ENCODE peak calls at places on chromosomes 16 and 17, in nine cellular contexts. B is fibroblast of lung; U is neural progenitor cell; P is CD8-positive, alpha-beta T cell; Z is trophoblast cell; D is cardiac muscle cell; I is uterus; R is GM23338; W is mesendoderm. C is an unnamed sample.

GRCh38 chr16:87375426-87376135 is 8.0 kb downstream of the FBXO31 start:
- DNase-seq in B (no peak), U (peak; percentile 1), P (no peak), Z (no peak), D (no peak), I (no peak), R (no peak), W (no peak), C (no peak)

GRCh38 chr16:69463876-69464275 is 39.5 kb downstream of the CYB5B start:
- DNase-seq in B (no peak), U (peak; percentile 31), P (no peak), Z (no peak), D (no peak), I (no peak), R (no peak), W (peak; percentile 40), C (no peak)

GRCh38 chr17:48894886-48895285 is 2.3 kb downstream of the ATP5MC1 start:
- DNase-seq in B (no peak), U (no peak), P (no peak), Z (no peak), D (no peak), I (no peak), R (no peak), W (no peak), C (no peak)

GRCh38 chr17:13365331-13365730 is 236.4 kb downstream of the HS3ST3A1 start:
- DNase-seq in B (peak; percentile 39), U (no peak), P (no peak), Z (no peak), D (no peak), I (no peak), R (no peak), W (no peak), C (no peak)

GRCh38 chr16:85270365-85270764 is 158.1 kb upstream of the CIBAR2 start:
- DNase-seq in B (no peak), U (no peak), P (no peak), Z (no peak), D (no peak), I (no peak), R (no peak), W (no peak), C (no peak)

GRCh38 chr16:1325261-1325660 is 8.2 kb upstream of the BAIAP3 start:
- DNase-seq in B (no peak), U (no peak), P (no peak), Z (no peak), D (no peak), I (no peak), R (no peak), W (no peak), C (no peak)

GRCh38 chr16:74888227-74888862 is 96.6 kb downstream of the WDR59 start:
- DNase-seq in B (no peak), U (no peak), P (no peak), Z (peak; percentile 35), D (no peak), I (no peak), R (no peak), W (no peak), C (no peak)

GRCh38 chr16:56246051-56246817 is 54.9 kb downstream of the GNAO1 start:
- DNase-seq in B (no peak), U (peak; percentile 19), P (no peak), Z (peak; percentile 96), D (peak; percentile 62), I (no peak), R (peak; percentile 23), W (peak; percentile 87), C (no peak)

GRCh38 chr16:4806280-4806679 is 3.8 kb upstream of the ROGDI start:
- DNase-seq in B (no peak), U (no peak), P (no peak), Z (no peak), D (no peak), I (no peak), R (no peak), W (no peak), C (no peak)

GRCh38 chr17:67359960-67360817 is 6.2 kb downstream of the PSMD12 start:
- DNase-seq in B (peak; percentile 45), U (peak; percentile 35), P (no peak), Z (no peak), D (peak; percentile 39), I (no peak), R (peak; percentile 75), W (peak; percentile 76), C (peak; percentile 78)

GRCh38 chr16:8958344-8958808 is 5.3 kb downstream of the USP7 start:
- DNase-seq in B (peak; percentile 40), U (peak; percentile 32), P (no peak), Z (no peak), D (no peak), I (no peak), R (no peak), W (peak; percentile 42), C (peak; percentile 59)

GRCh38 chr16:8957509-8958157 is 6.1 kb downstream of the USP7 start:
- DNase-seq in B (no peak), U (no peak), P (no peak), Z (no peak), D (no peak), I (no peak), R (no peak), W (no peak), C (no peak)

GRCh38 chr16:8955828-8956227 is 7.9 kb downstream of the USP7 start:
- DNase-seq in B (no peak), U (no peak), P (no peak), Z (no peak), D (no peak), I (no peak), R (no peak), W (peak; percentile 39), C (peak; percentile 51)

GRCh38 chr16:8956265-8957060 is 7.2 kb downstream of the USP7 start:
- DNase-seq in B (no peak), U (no peak), P (no peak), Z (no peak), D (no peak), I (peak; percentile 34), R (no peak), W (no peak), C (no peak)

GRCh38 chr16:8957061-8957392 is 6.7 kb downstream of the USP7 start:
- DNase-seq in B (no peak), U (no peak), P (no peak), Z (no peak), D (no peak), I (no peak), R (no peak), W (no peak), C (no peak)
- H3K4me1 ChIP-seq in B (peaks cover 30% of the 10 kb centered on the region), U (peaks cover 55% of the 10 kb centered on the region), P (peaks cover 82% of the 10 kb centered on the region), Z (peaks cover 20% of the 10 kb centered on the region), D (peaks cover 52% of the 10 kb centered on the region), I (peaks cover 7% of the 10 kb centered on the region), R (peaks cover 70% of the 10 kb centered on the region), W (peaks cover 24% of the 10 kb centered on the region), C (peaks cover 12% of the 10 kb centered on the region)

DNA sequence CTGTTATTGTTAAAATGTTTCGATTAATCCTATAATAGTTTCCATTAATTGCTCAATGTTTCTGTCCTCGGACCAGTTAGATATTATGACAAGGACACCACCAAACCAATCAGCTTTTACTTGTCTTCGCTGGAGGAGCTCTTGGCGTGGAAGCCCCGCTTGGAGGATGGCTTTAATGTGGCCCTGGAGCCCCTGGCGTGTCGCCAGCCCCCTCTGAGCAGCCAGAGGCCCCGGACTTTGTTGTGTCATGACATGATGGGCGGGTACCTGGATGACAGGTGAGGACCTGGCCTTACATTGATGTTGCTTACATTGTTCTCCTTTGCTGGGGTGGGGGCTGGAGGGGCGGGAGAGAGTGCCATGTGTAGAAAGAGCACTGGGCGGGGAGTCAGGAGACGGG is 3.0 kb downstream of the ENGASE start:
- DNase-seq in B (no peak), U (no peak), P (no peak), Z (no peak), D (no peak), I (no peak), R (no peak), W (no peak), C (peak; percentile 40)
- H3K27ac ChIP-seq in B (no peak overlapping the region), U (no peak overlapping the region), P (no peak overlapping the region), Z (no peak overlapping the region), D (no peak overlapping the region), I (no peak overlapping the region), R (no peak overlapping the region), W (no peak overlapping the region), C (no peak overlapping the region)

DNA sequence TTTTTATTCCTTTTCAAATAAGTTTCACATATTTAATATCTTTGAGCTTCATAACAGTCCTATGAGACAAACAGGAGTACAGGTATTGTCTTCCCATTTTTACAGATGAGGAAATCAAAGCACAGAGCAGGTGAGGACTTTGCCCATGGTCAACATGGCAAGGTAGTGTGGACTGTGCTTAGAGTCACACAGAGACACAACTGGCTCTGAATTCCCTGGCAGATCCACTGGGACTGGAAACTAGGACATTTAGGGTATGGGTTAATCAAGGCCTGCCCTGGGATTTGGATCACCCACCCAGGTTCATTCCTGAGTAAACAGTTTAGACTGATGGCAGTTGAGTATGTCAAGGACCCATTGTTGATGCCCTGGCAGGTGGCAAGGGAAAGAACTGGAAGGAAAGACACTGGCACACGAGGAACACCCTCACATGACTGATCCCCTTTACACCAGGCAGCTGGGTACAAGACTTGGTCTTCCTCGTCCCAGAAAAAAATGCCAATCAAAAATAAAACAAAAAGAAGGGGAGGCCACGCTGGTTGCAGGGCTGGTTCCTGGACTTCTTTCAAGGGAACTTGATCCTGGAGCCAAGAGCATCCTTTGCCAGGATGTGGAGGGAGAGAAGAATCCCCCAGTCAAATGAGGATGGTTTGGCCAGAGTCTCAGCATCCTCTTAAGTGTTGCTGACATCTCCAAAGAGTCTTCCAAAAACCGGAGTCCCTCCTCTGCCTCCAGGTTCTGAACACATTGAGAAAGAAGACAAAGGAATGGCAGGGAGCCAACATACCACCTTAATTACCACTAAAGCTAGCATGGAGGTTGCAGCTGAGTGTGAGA is 34.9 kb downstream of the CHD9 start:
- DNase-seq in B (peak; percentile 32), U (peak; percentile 65), P (no peak), Z (no peak), D (no peak), I (peak; percentile 66), R (peak; percentile 59), W (peak; percentile 71), C (no peak)
- H3K4me1 ChIP-seq in B (peaks cover 30% of the 10 kb centered on the region), U (peaks cover 42% of the 10 kb centered on the region), P (no peaks in the 10 kb centered on the region), Z (peaks cover 26% of the 10 kb centered on the region), D (peaks cover 11% of the 10 kb centered on the region), I (peaks cover 8% of the 10 kb centered on the region), R (peaks cover 64% of the 10 kb centered on the region), W (peaks cover 35% of the 10 kb centered on the region), C (peaks cover 11% of the 10 kb centered on the region)

GRCh38 chr17:17810374-17811248 is 26.2 kb downstream of the SREBF1 start:
- DNase-seq in B (peak; percentile 52), U (peak; percentile 72), P (no peak), Z (peak; percentile 39), D (no peak), I (peak; percentile 55), R (peak; percentile 75), W (peak; percentile 75), C (peak; percentile 88)

GRCh38 chr17:17807440-17807839 is 29.3 kb downstream of the SREBF1 start:
- DNase-seq in B (no peak), U (no peak), P (no peak), Z (no peak), D (no peak), I (no peak), R (no peak), W (no peak), C (no peak)

GRCh38 chr17:17808706-17809432 is 27.9 kb downstream of the SREBF1 start:
- DNase-seq in B (peak; percentile 58), U (peak; percentile 37), P (no peak), Z (no peak), D (no peak), I (no peak), R (no peak), W (peak; percentile 51), C (peak; percentile 76)

GRCh38 chr17:17811381-17812210 is 25.2 kb downstream of the SREBF1 start:
- DNase-seq in B (peak; percentile 55), U (peak; percentile 47), P (no peak), Z (no peak), D (peak; percentile 56), I (no peak), R (no peak), W (peak; percentile 87), C (peak; percentile 91)

GRCh38 chr17:17809527-17810373 is 27.0 kb downstream of the SREBF1 start:
- DNase-seq in B (peak; percentile 68), U (peak; percentile 90), P (no peak), Z (peak; percentile 88), D (peak; percentile 79), I (peak; percentile 72), R (peak; percentile 91), W (peak; percentile 93), C (peak; percentile 96)
- H3K27ac ChIP-seq in B (peak overlapping the region; percentile 10), U (no peak overlapping the region), P (no peak overlapping the region), Z (peak overlapping the region; percentile 75), D (no peak overlapping the region), I (peak overlapping the region; percentile 84), R (no peak overlapping the region), W (peak overlapping the region; percentile 23), C (no peak overlapping the region)

C was measured in endodermal cell.